ENCODE peak calls at places on chromosomes 4 and X, in six cellular contexts. One of them, this sample, is unnamed.

GRCh38 chrX:150581093-150581775 is 12.8 kb downstream of the MTM1 start:
- DNase-seq in breast epithelium: no peak
- DNase-seq in adrenal gland: no peak
- DNase-seq in right atrium auricular region: no peak
- DNase-seq in H1: no peak
- DNase-seq in fibroblast of the aortic adventitia: peak; percentile 70
- DNase-seq in this sample: no peak

GRCh38 chr4:159498371-159499115 is 395.7 kb downstream of the RAPGEF2 start:
- DNase-seq in adrenal gland: peak; percentile 68
- DNase-seq in breast epithelium: no peak
- DNase-seq in right atrium auricular region: no peak
- DNase-seq in H1: no peak
- DNase-seq in fibroblast of the aortic adventitia: no peak
- DNase-seq in this sample: no peak

GRCh38 chr4:6299875-6300274 is 30.2 kb downstream of the WFS1 start:
- DNase-seq in adrenal gland: no peak
- DNase-seq in H1: no peak
- DNase-seq in fibroblast of the aortic adventitia: no peak
- DNase-seq in breast epithelium: no peak
- DNase-seq in right atrium auricular region: no peak
- DNase-seq in this sample: no peak

GRCh38 chr4:48570646-48571220 is 80.7 kb downstream of the ZAR1 start:
- DNase-seq in H1: no peak
- DNase-seq in right atrium auricular region: no peak
- DNase-seq in fibroblast of the aortic adventitia: peak; percentile 20
- DNase-seq in breast epithelium: no peak
- DNase-seq in adrenal gland: no peak
- DNase-seq in this sample: no peak

GRCh38 chrX:103248553-103248952 is 6.4 kb downstream of the TCEAL8 start:
- DNase-seq in breast epithelium: no peak
- DNase-seq in adrenal gland: no peak
- DNase-seq in H1: no peak
- DNase-seq in fibroblast of the aortic adventitia: peak; percentile 47
- DNase-seq in right atrium auricular region: no peak
- DNase-seq in this sample: no peak

GRCh38 chr4:18248611-18249010 is 227.1 kb upstream of the LCORL start:
- DNase-seq in H1: no peak
- DNase-seq in adrenal gland: no peak
- DNase-seq in right atrium auricular region: no peak
- DNase-seq in fibroblast of the aortic adventitia: no peak
- DNase-seq in breast epithelium: no peak
- DNase-seq in this sample: no peak

GRCh38 chr4:1339489-1339888 is 7.5 kb upstream of the UVSSA start:
- DNase-seq in breast epithelium: no peak
- DNase-seq in adrenal gland: no peak
- DNase-seq in H1: no peak
- DNase-seq in fibroblast of the aortic adventitia: no peak
- DNase-seq in right atrium auricular region: no peak
- DNase-seq in this sample: no peak

GRCh38 chrX:114584983-114585842 is 1.3 kb downstream of the HTR2C start:
- DNase-seq in fibroblast of the aortic adventitia: no peak
- DNase-seq in breast epithelium: no peak
- DNase-seq in right atrium auricular region: no peak
- DNase-seq in H1: no peak
- DNase-seq in adrenal gland: no peak
- DNase-seq in this sample: no peak

GRCh38 chr4:2843909-2844584 is 403 bp downstream of the ADD1 start:
- DNase-seq in right atrium auricular region: peak; percentile 66
- DNase-seq in fibroblast of the aortic adventitia: no peak
- DNase-seq in H1: no peak
- DNase-seq in breast epithelium: peak; percentile 33
- DNase-seq in adrenal gland: peak; percentile 76
- DNase-seq in this sample: peak; percentile 50

GRCh38 chrX:19799319-19800182 is 87.8 kb downstream of the SH3KBP1 start:
- DNase-seq in adrenal gland: no peak
- DNase-seq in fibroblast of the aortic adventitia: peak; percentile 63
- DNase-seq in right atrium auricular region: no peak
- DNase-seq in breast epithelium: no peak
- DNase-seq in H1: no peak
- DNase-seq in this sample: no peak

GRCh38 chr4:6834867-6835266 is 52.3 kb downstream of the KIAA0232 start:
- DNase-seq in breast epithelium: no peak
- DNase-seq in fibroblast of the aortic adventitia: no peak
- DNase-seq in H1: no peak
- DNase-seq in right atrium auricular region: no peak
- DNase-seq in adrenal gland: no peak
- DNase-seq in this sample: no peak

GRCh38 chr4:8152865-8153257 is 5.8 kb downstream of the ABLIM2 start:
- DNase-seq in fibroblast of the aortic adventitia: no peak
- DNase-seq in breast epithelium: no peak
- DNase-seq in H1: no peak
- DNase-seq in right atrium auricular region: no peak
- DNase-seq in adrenal gland: peak; percentile 74
- DNase-seq in this sample: no peak

GRCh38 chr4:179867300-179867878 is 2375.8 kb upstream of the TENM3 start:
- DNase-seq in breast epithelium: no peak
- DNase-seq in adrenal gland: peak; percentile 94
- DNase-seq in H1: peak; percentile 79
- DNase-seq in fibroblast of the aortic adventitia: no peak
- DNase-seq in right atrium auricular region: no peak
- DNase-seq in this sample: peak; percentile 49

GRCh38 chrX:131067846-131068745 is 9.9 kb downstream of the ARHGAP36 start:
- DNase-seq in adrenal gland: no peak
- DNase-seq in fibroblast of the aortic adventitia: no peak
- DNase-seq in right atrium auricular region: no peak
- DNase-seq in breast epithelium: no peak
- DNase-seq in H1: no peak
- DNase-seq in this sample: no peak

GRCh38 chr4:96983830-96984229 is 1143.9 kb downstream of the PDHA2 start:
- DNase-seq in H1: no peak
- DNase-seq in fibroblast of the aortic adventitia: no peak
- DNase-seq in right atrium auricular region: no peak
- DNase-seq in breast epithelium: no peak
- DNase-seq in adrenal gland: no peak
- DNase-seq in this sample: no peak

GRCh38 chr4:53161475-53162423 is 204.1 kb downstream of the SCFD2 start:
- DNase-seq in right atrium auricular region: no peak
- DNase-seq in breast epithelium: no peak
- DNase-seq in H1: no peak
- DNase-seq in adrenal gland: no peak
- DNase-seq in fibroblast of the aortic adventitia: peak; percentile 22
- DNase-seq in this sample: no peak

GRCh38 chr4:74157116-74157742 is 689 bp upstream of the MTHFD2L start:
- DNase-seq in adrenal gland: peak; percentile 54
- DNase-seq in breast epithelium: no peak
- DNase-seq in right atrium auricular region: no peak
- DNase-seq in H1: no peak
- DNase-seq in fibroblast of the aortic adventitia: peak; percentile 50
- DNase-seq in this sample: no peak

GRCh38 chrX:40100141-40100536 is 2.4 kb upstream of the BCOR start:
- DNase-seq in H1: no peak
- DNase-seq in fibroblast of the aortic adventitia: no peak
- DNase-seq in right atrium auricular region: no peak
- DNase-seq in breast epithelium: no peak
- DNase-seq in adrenal gland: no peak
- DNase-seq in this sample: no peak

GRCh38 chr4:148173397-148174017 is 268.7 kb downstream of the NR3C2 start:
- DNase-seq in H1: no peak
- DNase-seq in breast epithelium: no peak
- DNase-seq in fibroblast of the aortic adventitia: peak; percentile 6
- DNase-seq in adrenal gland: no peak
- DNase-seq in right atrium auricular region: no peak
- DNase-seq in this sample: peak; percentile 47

GRCh38 chr4:17567267-17567666 is 9.7 kb upstream of the LAP3 start:
- DNase-seq in fibroblast of the aortic adventitia: no peak
- DNase-seq in breast epithelium: no peak
- DNase-seq in right atrium auricular region: no peak
- DNase-seq in H1: no peak
- DNase-seq in adrenal gland: no peak
- DNase-seq in this sample: no peak

GRCh38 chrX:40734956-40735317 is 405 bp downstream of the MED14 start:
- DNase-seq in H1: no peak
- DNase-seq in breast epithelium: no peak
- DNase-seq in fibroblast of the aortic adventitia: no peak
- DNase-seq in adrenal gland: peak; percentile 58
- DNase-seq in right atrium auricular region: no peak
- DNase-seq in this sample: peak; percentile 35

GRCh38 chr4:95129708-95130343 is 372.1 kb downstream of the BMPR1B start:
- DNase-seq in fibroblast of the aortic adventitia: peak; percentile 100
- DNase-seq in right atrium auricular region: peak; percentile 66
- DNase-seq in H1: no peak
- DNase-seq in breast epithelium: no peak
- DNase-seq in adrenal gland: peak; percentile 62
- DNase-seq in this sample: peak; percentile 29

GRCh38 chr4:122798101-122798500 is 28.5 kb upstream of the FGF2 start:
- DNase-seq in right atrium auricular region: peak; percentile 60
- DNase-seq in fibroblast of the aortic adventitia: peak; percentile 98
- DNase-seq in H1: no peak
- DNase-seq in adrenal gland: peak; percentile 78
- DNase-seq in breast epithelium: peak; percentile 81
- DNase-seq in this sample: peak; percentile 30

GRCh38 chrX:55279832-55280231 is 15.1 kb upstream of the PAGE3 start:
- DNase-seq in H1: no peak
- DNase-seq in fibroblast of the aortic adventitia: no peak
- DNase-seq in right atrium auricular region: no peak
- DNase-seq in breast epithelium: no peak
- DNase-seq in adrenal gland: no peak
- DNase-seq in this sample: no peak

GRCh38 chr4:20248155-20248558 is 3.5 kb upstream of the SLIT2 start:
- DNase-seq in H1: no peak
- DNase-seq in breast epithelium: no peak
- DNase-seq in fibroblast of the aortic adventitia: peak; percentile 89
- DNase-seq in right atrium auricular region: no peak
- DNase-seq in adrenal gland: no peak
- DNase-seq in this sample: no peak

GRCh38 chrX:41923925-41924693 is 755 bp upstream of the CASK start:
- DNase-seq in adrenal gland: peak; percentile 59
- DNase-seq in H1: no peak
- DNase-seq in fibroblast of the aortic adventitia: peak; percentile 40
- DNase-seq in breast epithelium: peak; percentile 21
- DNase-seq in right atrium auricular region: no peak
- DNase-seq in this sample: peak; percentile 55

GRCh38 chrX:10902001-10902400 is 209.1 kb upstream of the HCCS start:
- DNase-seq in adrenal gland: no peak
- DNase-seq in fibroblast of the aortic adventitia: peak; percentile 48
- DNase-seq in H1: no peak
- DNase-seq in breast epithelium: no peak
- DNase-seq in right atrium auricular region: no peak
- DNase-seq in this sample: no peak

GRCh38 chrX:21883258-21883657 is 27.5 kb downstream of the YY2 start:
- DNase-seq in adrenal gland: no peak
- DNase-seq in H1: no peak
- DNase-seq in right atrium auricular region: no peak
- DNase-seq in fibroblast of the aortic adventitia: no peak
- DNase-seq in breast epithelium: no peak
- DNase-seq in this sample: peak; percentile 21

GRCh38 chrX:108167211-108167872 is 75.8 kb downstream of the ATG4A start:
- DNase-seq in H1: no peak
- DNase-seq in fibroblast of the aortic adventitia: peak; percentile 66
- DNase-seq in right atrium auricular region: no peak
- DNase-seq in adrenal gland: no peak
- DNase-seq in breast epithelium: no peak
- DNase-seq in this sample: no peak

GRCh38 chrX:96683997-96684338 is 674 bp upstream of the DIAPH2 start:
- DNase-seq in breast epithelium: no peak
- DNase-seq in H1: no peak
- DNase-seq in right atrium auricular region: no peak
- DNase-seq in adrenal gland: no peak
- DNase-seq in fibroblast of the aortic adventitia: no peak
- DNase-seq in this sample: no peak
- H3K4me3 ChIP-seq in breast epithelium: peak overlapping the region; percentile 68
- H3K4me3 ChIP-seq in H1: peak overlapping the region; percentile 63
- H3K4me3 ChIP-seq in right atrium auricular region: peak overlapping the region; percentile 62
- H3K4me3 ChIP-seq in adrenal gland: no peak overlapping the region
- H3K4me3 ChIP-seq in fibroblast of the aortic adventitia: peak overlapping the region; percentile 74
- H3K4me3 ChIP-seq in this sample: peak overlapping the region; percentile 47

DNA sequence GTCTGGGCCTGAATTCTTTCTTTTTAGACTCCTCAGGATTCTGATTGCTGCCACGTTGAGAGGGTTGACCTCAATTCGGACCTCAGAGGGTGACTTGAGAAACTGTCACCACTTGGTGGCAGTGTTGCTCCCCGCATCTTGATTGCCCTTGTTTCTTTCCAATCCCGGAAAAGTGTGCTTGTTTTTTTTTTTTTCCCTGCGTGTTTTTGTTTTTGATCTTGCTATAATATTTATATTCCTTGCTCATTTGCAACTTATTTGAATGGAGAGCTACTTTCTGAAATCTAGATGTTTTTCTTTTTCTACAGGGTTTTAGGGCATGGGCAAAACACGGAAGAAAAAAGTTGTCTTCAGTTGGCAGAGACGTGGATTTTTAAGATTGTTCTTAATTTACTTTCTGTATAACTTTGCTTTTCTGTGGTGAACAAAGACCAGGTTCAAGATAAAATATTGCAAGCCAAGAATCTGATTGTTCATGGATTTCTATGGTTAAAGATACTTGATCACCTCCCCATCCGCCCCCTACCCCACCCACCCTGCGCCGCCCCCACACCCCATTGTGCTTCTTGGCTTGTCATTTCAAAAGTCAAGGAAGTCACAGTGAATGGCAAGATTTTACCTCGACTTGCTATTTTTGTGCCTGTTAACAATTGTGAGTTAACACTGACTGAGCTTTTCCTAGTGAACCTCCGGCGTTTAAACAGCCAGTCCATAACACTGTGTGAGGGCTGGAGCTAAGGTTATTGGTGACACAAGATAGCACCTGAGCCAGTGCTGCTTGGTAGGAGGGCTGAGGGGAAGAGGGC is 102.1 kb downstream of the PTTG2 start:
- DNase-seq in H1: peak; percentile 54
- DNase-seq in fibroblast of the aortic adventitia: peak; percentile 92
- DNase-seq in right atrium auricular region: peak; percentile 89
- DNase-seq in adrenal gland: peak; percentile 95
- DNase-seq in breast epithelium: peak; percentile 67
- DNase-seq in this sample: peak; percentile 90
- H3K4me3 ChIP-seq in H1: no peak overlapping the region
- H3K4me3 ChIP-seq in fibroblast of the aortic adventitia: peak overlapping the region; percentile 43
- H3K4me3 ChIP-seq in right atrium auricular region: peak overlapping the region; percentile 23
- H3K4me3 ChIP-seq in adrenal gland: peak overlapping the region; percentile 5
- H3K4me3 ChIP-seq in breast epithelium: peak overlapping the region; percentile 43
- H3K4me3 ChIP-seq in this sample: no peak overlapping the region

GRCh38 chr4:25843340-25844097 is 19.3 kb downstream of the SEL1L3 start:
- DNase-seq in adrenal gland: no peak
- DNase-seq in H1: no peak
- DNase-seq in breast epithelium: no peak
- DNase-seq in fibroblast of the aortic adventitia: peak; percentile 50
- DNase-seq in right atrium auricular region: no peak
- DNase-seq in this sample: peak; percentile 60
- H3K4me3 ChIP-seq in adrenal gland: no peak overlapping the region
- H3K4me3 ChIP-seq in H1: no peak overlapping the region
- H3K4me3 ChIP-seq in breast epithelium: peak overlapping the region; percentile 8
- H3K4me3 ChIP-seq in fibroblast of the aortic adventitia: peak overlapping the region; percentile 26
- H3K4me3 ChIP-seq in right atrium auricular region: no peak overlapping the region
- H3K4me3 ChIP-seq in this sample: peak overlapping the region; percentile 12

DNA sequence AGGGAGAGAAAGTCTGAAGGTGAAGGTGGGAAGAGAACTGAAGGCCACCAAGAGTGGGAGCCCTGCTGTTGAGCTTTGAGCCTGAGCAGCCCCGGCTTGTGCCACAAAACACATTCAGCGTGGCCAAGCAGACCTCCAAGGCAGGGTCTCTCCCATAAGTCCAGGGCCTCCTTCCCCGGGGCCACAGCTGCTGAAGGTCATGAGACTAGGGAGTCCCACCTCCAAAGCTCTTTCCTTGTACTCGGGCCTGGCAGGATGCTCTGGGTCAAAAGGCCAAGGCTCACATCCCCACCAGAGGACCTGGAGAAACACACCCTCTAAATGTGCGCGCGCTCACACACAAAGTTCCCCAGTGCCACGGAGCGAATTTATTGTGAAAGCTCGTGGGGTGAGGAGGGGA is 3.5 kb upstream of the ARHGAP4 start:
- DNase-seq in fibroblast of the aortic adventitia: no peak
- DNase-seq in H1: no peak
- DNase-seq in breast epithelium: no peak
- DNase-seq in adrenal gland: no peak
- DNase-seq in right atrium auricular region: no peak
- DNase-seq in this sample: no peak
- H3K4me3 ChIP-seq in fibroblast of the aortic adventitia: no peak overlapping the region
- H3K4me3 ChIP-seq in H1: no peak overlapping the region
- H3K4me3 ChIP-seq in breast epithelium: no peak overlapping the region
- H3K4me3 ChIP-seq in adrenal gland: no peak overlapping the region
- H3K4me3 ChIP-seq in right atrium auricular region: no peak overlapping the region
- H3K4me3 ChIP-seq in this sample: no peak overlapping the region

This sample was measured in colonic mucosa.